ENCODE peak calls at places on chromosomes 7 and 10, in five cellular contexts. R, T, F, Q and N are unnamed samples. For H3K4me1, the result is how much of the 10 kb centered on the place peaks cover.

GRCh38 chr10:16828114-16828568 is 10.9 kb upstream of the RSU1 start:
- DNase-seq in R (peak), T (peak), F (peak), Q (peak), N (peak)

GRCh38 chr10:37434091-37434490 is 308.7 kb downstream of the ANKRD30A start:
- DNase-seq in R (no peak), T (no peak), F (no peak), Q (no peak), N (no peak)

GRCh38 chr7:92179393-92179924 is 517 bp upstream of the LRRD1 start:
- DNase-seq in R (no peak), T (no peak), F (no peak), Q (peak), N (no peak)

GRCh38 chr7:155256081-155256760 is 41.5 kb upstream of the INSIG1 start:
- DNase-seq in R (no peak), T (no peak), F (no peak), Q (no peak), N (no peak)

GRCh38 chr10:7195118-7195517 is 215.7 kb downstream of the SFMBT2 start:
- DNase-seq in R (no peak), T (no peak), F (no peak), Q (no peak), N (no peak)

GRCh38 chr7:6443372-6443941 is 4.3 kb downstream of the DAGLB start:
- DNase-seq in R (no peak), T (peak), F (no peak), Q (peak), N (no peak)

GRCh38 chr7:134016223-134016941 is 110.8 kb upstream of the LRGUK start:
- DNase-seq in R (peak), T (peak), F (peak), Q (peak), N (peak)

GRCh38 chr10:87864497-87865059 is 1.2 kb downstream of the PTEN start:
- DNase-seq in R (no peak), T (no peak), F (peak), Q (no peak), N (no peak)

GRCh38 chr10:35546824-35547225 is 58.3 kb upstream of the GJD4 start:
- DNase-seq in R (no peak), T (peak), F (no peak), Q (peak), N (no peak)

GRCh38 chr7:67045496-67045995 is 48.9 kb downstream of the TYW1 start:
- DNase-seq in R (no peak), T (no peak), F (no peak), Q (no peak), N (no peak)

GRCh38 chr10:69093933-69094332 is 6.0 kb downstream of the SRGN start:
- DNase-seq in R (no peak), T (no peak), F (no peak), Q (no peak), N (no peak)

GRCh38 chr7:2522780-2523433 is 3.3 kb downstream of the LFNG start:
- DNase-seq in R (no peak), T (peak), F (no peak), Q (peak), N (peak)

GRCh38 chr7:121798896-121799295 is 74.1 kb upstream of the PTPRZ1 start:
- DNase-seq in R (no peak), T (no peak), F (no peak), Q (peak), N (no peak)

GRCh38 chr10:4016214-4016740 is 231.3 kb upstream of the KLF6 start:
- DNase-seq in R (no peak), T (no peak), F (no peak), Q (no peak), N (no peak)

GRCh38 chr10:132364594-132364970 is 32.4 kb upstream of the PWWP2B start:
- DNase-seq in R (no peak), T (no peak), F (no peak), Q (peak), N (peak)

GRCh38 chr10:74047304-74047703 is 49.4 kb downstream of the VCL start:
- DNase-seq in R (no peak), T (no peak), F (no peak), Q (peak), N (no peak)

GRCh38 chr10:103548581-103549348 is 55.3 kb downstream of the NEURL1 start:
- DNase-seq in R (no peak), T (no peak), F (no peak), Q (no peak), N (peak)

GRCh38 chr10:36475746-36476145 is 649.7 kb upstream of the ANKRD30A start:
- DNase-seq in R (no peak), T (no peak), F (no peak), Q (no peak), N (no peak)

GRCh38 chr7:22196429-22196828 is 160.5 kb downstream of the RAPGEF5 start:
- DNase-seq in R (no peak), T (no peak), F (no peak), Q (no peak), N (no peak)

GRCh38 chr7:372939-373791 is 83.2 kb downstream of the FOXL3 start:
- DNase-seq in R (peak), T (no peak), F (no peak), Q (no peak), N (peak)

GRCh38 chr10:89392974-89393373 is 551 bp downstream of the IFIT1 start:
- DNase-seq in R (no peak), T (no peak), F (no peak), Q (peak), N (no peak)

GRCh38 chr10:132466520-132467463 is 69.8 kb downstream of the PWWP2B start:
- DNase-seq in R (no peak), T (no peak), F (no peak), Q (no peak), N (peak)

GRCh38 chr10:71331736-71332135 is 12.7 kb downstream of the SLC29A3 start:
- DNase-seq in R (no peak), T (no peak), F (no peak), Q (no peak), N (no peak)

GRCh38 chr7:155835446-155836215 is 23.4 kb upstream of the SHH start:
- DNase-seq in R (no peak), T (no peak), F (no peak), Q (no peak), N (no peak)

GRCh38 chr7:56083150-56083785 is 9.5 kb downstream of the PHKG1 start:
- DNase-seq in R (peak), T (no peak), F (no peak), Q (no peak), N (no peak)

GRCh38 chr10:36736311-36736710 is 389.1 kb upstream of the ANKRD30A start:
- DNase-seq in R (no peak), T (no peak), F (no peak), Q (no peak), N (no peak)

GRCh38 chr10:18685555-18685954 is 26.3 kb downstream of the ARL5B start:
- DNase-seq in R (no peak), T (no peak), F (no peak), Q (no peak), N (no peak)

GRCh38 chr10:30510184-30510931 is 76.4 kb downstream of the MAP3K8 start:
- DNase-seq in R (no peak), T (peak), F (no peak), Q (peak), N (no peak)

DNA sequence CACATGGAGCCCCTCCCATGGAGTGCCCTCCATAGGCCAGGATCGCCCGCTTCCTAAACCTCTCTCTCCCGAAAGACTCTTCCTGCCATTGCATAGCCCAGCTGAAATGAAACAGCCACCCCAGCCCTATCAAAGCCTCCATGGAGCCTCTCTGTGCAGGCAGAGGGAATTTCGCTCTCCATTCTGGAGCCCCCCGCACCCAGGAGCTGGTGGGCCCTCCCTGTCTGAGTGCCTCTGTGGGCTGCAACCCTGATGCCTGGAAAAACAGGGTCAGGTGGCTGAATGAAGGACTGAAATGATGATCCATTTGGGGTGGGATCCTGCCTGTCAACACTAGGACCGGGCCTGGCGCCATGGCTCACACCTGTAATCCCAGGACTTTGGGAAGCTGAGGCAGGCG is 106.4 kb downstream of the FAM53B start:
- DNase-seq in R (no peak), T (no peak), F (no peak), Q (no peak), N (no peak)
- H3K4me1 ChIP-seq in R (half or more), T (under half), F (under half), Q (under half), N (under half)

GRCh38 chr10:62056660-62057059 is 155.2 kb downstream of the ARID5B start:
- DNase-seq in R (no peak), T (no peak), F (no peak), Q (no peak), N (no peak)

GRCh38 chr10:62058476-62058875 is 157.0 kb downstream of the ARID5B start:
- DNase-seq in R (no peak), T (no peak), F (no peak), Q (no peak), N (no peak)

GRCh38 chr10:62057359-62057758 is 155.9 kb downstream of the ARID5B start:
- DNase-seq in R (peak), T (no peak), F (no peak), Q (no peak), N (no peak)

GRCh38 chr10:62058896-62059423 is 157.5 kb downstream of the ARID5B start:
- DNase-seq in R (no peak), T (no peak), F (no peak), Q (no peak), N (no peak)

DNA sequence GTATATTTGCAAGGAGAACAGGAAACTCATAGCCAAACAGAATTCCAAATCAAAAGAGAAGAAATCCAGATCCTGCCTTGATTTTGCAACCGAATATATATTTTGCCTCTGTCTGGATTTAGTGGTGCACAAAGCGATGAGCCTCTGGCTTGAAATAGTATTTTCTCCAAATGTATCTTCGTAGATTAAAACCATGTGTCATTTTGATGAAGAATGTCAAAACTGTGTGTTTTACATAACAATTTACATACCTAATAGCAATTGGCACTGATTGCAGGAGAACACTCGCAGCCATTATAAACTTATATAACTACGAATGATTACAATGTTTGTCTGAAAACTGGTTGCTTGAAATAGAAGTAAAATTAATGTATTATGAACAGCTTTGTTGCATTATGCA is 156.4 kb downstream of the ARID5B start:
- DNase-seq in R (no peak), T (no peak), F (no peak), Q (no peak), N (no peak)
- H3K4me3 ChIP-seq in R (no peak), T (no peak), F (no peak), Q (no peak), N (no peak)

GRCh38 chr7:88545663-88546062 is 213.8 kb upstream of the ZNF804B start:
- DNase-seq in R (no peak), T (no peak), F (no peak), Q (no peak), N (no peak)

GRCh38 chr7:88548399-88548798 is 211.1 kb upstream of the ZNF804B start:
- DNase-seq in R (no peak), T (no peak), F (no peak), Q (no peak), N (no peak)

GRCh38 chr7:88546808-88547207 is 212.7 kb upstream of the ZNF804B start:
- DNase-seq in R (no peak), T (peak), F (peak), Q (no peak), N (peak)
- TF ChIP-seq CTCF in R (peak), T (peak), F (peak), Q (peak), N (no peak)

GRCh38 chr7:158814637-158815036 is 14.7 kb downstream of the ESYT2 start:
- DNase-seq in R (no peak), T (no peak), F (peak), Q (no peak), N (no peak)
- H3K4me1 ChIP-seq in R (half or more), T (half or more), F (under half), Q (under half), N (half or more)

GRCh38 chr7:30692438-30692837 is 10.2 kb upstream of the CRHR2 start:
- DNase-seq in R (no peak), T (no peak), F (no peak), Q (no peak), N (no peak)

GRCh38 chr7:30692882-30693281 is 10.6 kb upstream of the CRHR2 start:
- DNase-seq in R (no peak), T (no peak), F (no peak), Q (no peak), N (no peak)

GRCh38 chr7:30687604-30688003 is 5.3 kb upstream of the CRHR2 start:
- DNase-seq in R (no peak), T (no peak), F (no peak), Q (no peak), N (no peak)

GRCh38 chr7:30690011-30690410 is 7.8 kb upstream of the CRHR2 start:
- DNase-seq in R (no peak), T (no peak), F (no peak), Q (no peak), N (no peak)

DNA sequence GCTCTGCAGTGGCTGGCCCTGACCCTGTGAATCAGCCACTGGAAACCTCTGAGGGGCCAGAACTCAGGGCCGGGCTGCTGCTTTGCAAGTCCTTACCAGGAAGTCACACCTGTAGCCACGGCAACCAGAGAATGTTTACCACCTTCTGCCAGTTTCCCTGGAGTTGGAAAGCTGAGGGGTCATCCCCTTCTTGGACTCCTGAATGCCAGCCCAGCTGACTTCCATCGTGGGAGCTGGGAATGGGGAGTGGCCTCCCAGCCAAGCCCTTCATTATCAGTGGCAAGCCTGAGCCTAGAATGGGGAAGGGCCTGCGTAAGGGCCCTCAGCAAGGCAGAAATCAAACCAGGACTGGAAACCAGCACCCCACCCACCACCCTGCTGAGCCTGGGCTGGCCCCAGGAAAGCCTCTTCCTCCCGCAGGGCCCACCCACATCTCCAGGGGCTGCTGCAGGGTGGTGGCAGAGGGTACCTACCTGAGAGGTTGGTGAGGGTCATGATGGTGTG is 6.5 kb upstream of the CRHR2 start:
- DNase-seq in R (no peak), T (no peak), F (no peak), Q (no peak), N (no peak)
- H3K4me3 ChIP-seq in R (no peak), T (no peak), F (no peak), Q (no peak), N (no peak)

GRCh38 chr10:12322583-12323131 is 26.7 kb upstream of the CAMK1D start:
- DNase-seq in R (no peak), T (no peak), F (no peak), Q (no peak), N (no peak)

GRCh38 chr10:12320892-12321291 is 28.5 kb upstream of the CAMK1D start:
- DNase-seq in R (no peak), T (no peak), F (no peak), Q (no peak), N (no peak)

GRCh38 chr10:12319085-12319484 is 30.3 kb upstream of the CAMK1D start:
- DNase-seq in R (no peak), T (no peak), F (no peak), Q (no peak), N (no peak)

GRCh38 chr10:12324530-12324929 is 24.8 kb upstream of the CAMK1D start:
- DNase-seq in R (no peak), T (no peak), F (no peak), Q (no peak), N (no peak)

DNA sequence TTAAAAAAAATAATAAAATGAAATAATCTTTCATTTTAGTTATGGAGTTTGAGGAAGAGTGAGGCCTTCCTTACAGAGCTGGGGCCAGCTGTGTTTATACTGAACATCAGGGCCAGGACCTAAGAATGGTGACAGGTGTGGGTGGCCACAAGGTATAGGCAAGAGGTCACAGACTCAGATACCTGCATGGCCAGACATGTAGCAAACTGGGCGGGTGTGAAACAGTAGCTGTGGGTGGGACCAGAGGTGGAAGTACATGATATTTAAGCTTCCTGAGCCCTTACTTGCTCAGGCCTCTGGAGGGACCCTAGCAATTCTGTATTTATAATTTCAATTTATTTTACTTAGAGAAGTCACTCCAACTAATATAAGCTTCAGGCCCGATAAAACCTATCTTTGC is 27.7 kb upstream of the CAMK1D start:
- DNase-seq in R (no peak), T (no peak), F (no peak), Q (no peak), N (no peak)
- TF ChIP-seq CTCF in R (no peak), T (no peak), F (no peak), Q (no peak), N (no peak)

GRCh38 chr10:44974082-44974627 is 4.5 kb downstream of the DEPP1 start:
- DNase-seq in R (no peak), T (no peak), F (peak), Q (no peak), N (peak)
- H3K4me1 ChIP-seq in R (half or more), T (under half), F (under half), Q (under half), N (under half)

DNA sequence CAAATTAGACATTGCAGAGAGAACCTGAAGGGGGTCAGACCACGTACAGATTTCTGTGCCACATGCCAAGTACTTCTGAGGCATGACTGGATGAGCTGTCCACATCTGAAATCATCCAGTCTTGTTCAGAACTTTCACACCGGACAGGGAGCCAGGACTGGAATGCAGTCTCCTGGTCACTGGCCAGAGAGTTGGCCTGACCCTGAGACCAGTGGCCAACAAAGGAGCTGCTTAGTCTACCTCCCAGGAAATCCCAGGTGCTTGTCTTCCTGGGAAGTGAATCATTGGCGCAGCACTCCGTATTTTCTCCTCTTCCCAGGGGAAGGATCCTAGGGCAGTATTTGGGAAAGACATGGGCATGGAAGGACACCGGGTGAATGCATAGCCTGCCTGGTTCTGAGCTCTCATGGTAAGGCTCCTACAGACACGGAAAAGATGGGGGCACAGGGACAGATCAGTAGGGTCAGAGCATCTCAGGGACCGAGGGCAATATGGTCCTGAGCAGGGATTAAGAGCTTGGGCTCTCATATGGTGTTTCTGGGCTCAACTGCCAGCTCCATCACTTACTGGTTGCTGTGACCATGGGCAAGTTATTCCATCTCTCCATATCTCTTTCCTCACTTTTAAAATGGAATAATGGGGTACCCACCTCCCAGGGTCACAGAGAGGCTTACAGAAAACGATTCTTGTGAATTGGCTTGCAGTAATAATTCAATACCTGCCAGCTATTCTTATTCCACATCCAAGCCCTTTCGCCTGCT is 1.3 kb upstream of the SCD start:
- DNase-seq in R (no peak), T (no peak), F (peak), Q (peak), N (no peak)
- H3K4me3 ChIP-seq in R (peak), T (peak), F (peak), Q (peak), N (no peak)